ENCODE peak calls at places on chromosomes 11 and 22, in six cellular contexts. S is fibroblast of lung, E is transverse colon, O is heart left ventricle, Z is cardiac fibroblast, N is Panc1. A is an unnamed sample.

GRCh38 chr11:120828847-120829246 is 195.1 kb upstream of the TBCEL start:
- DNase-seq in O (no peak), N (no peak), Z (no peak), E (no peak), S (no peak), A (no peak)

GRCh38 chr22:19992921-19993355 is 23.7 kb downstream of the ARVCF start:
- DNase-seq in Z (no peak), O (no peak), S (no peak), E (no peak), N (no peak), A (no peak)

GRCh38 chr11:123161386-123161785 is 33.7 kb downstream of the CLMP start:
- DNase-seq in N (no peak), Z (no peak), O (no peak), E (no peak), S (no peak), A (no peak)

GRCh38 chr11:59187587-59187986 is 15.7 kb downstream of the DTX4 start:
- DNase-seq in Z (no peak), S (peak; percentile 81), O (peak; percentile 81), N (no peak), E (peak; percentile 71), A (no peak)

GRCh38 chr11:33672273-33672672 is 28.4 kb downstream of the C11orf91 start:
- DNase-seq in O (no peak), Z (no peak), S (no peak), N (no peak), E (no peak), A (no peak)

GRCh38 chr11:120674537-120674936 is 163.0 kb downstream of the GRIK4 start:
- DNase-seq in Z (no peak), O (no peak), S (peak; percentile 6), N (no peak), E (no peak), A (peak; percentile 87)

GRCh38 chr22:48536691-48537591 is 1290.7 kb downstream of the BRD1 start:
- DNase-seq in E (no peak), Z (no peak), N (no peak), S (no peak), O (no peak), A (no peak)

GRCh38 chr11:64123102-64123434 is 42.8 kb downstream of the MACROD1 start:
- DNase-seq in Z (no peak), S (no peak), E (peak; percentile 17), O (peak; percentile 69), N (no peak), A (no peak)

GRCh38 chr11:64321026-64321425 is 3.1 kb downstream of the PRDX5 start:
- DNase-seq in O (no peak), E (no peak), N (no peak), S (no peak), Z (no peak), A (no peak)

GRCh38 chr22:42366815-42367581 is 65.2 kb downstream of the NFAM1 start:
- DNase-seq in Z (no peak), O (no peak), N (no peak), E (peak; percentile 28), S (no peak), A (no peak)

GRCh38 chr11:75365711-75366181 is 14.3 kb upstream of the ARRB1 start:
- DNase-seq in O (no peak), Z (peak; percentile 78), N (no peak), S (peak; percentile 86), E (no peak), A (no peak)

GRCh38 chr11:70566768-70567530 is 168.6 kb downstream of the CTTN start:
- DNase-seq in Z (no peak), S (no peak), E (no peak), N (no peak), O (no peak), A (no peak)

GRCh38 chr11:125165111-125165663 is 636 bp downstream of the PKNOX2 start:
- DNase-seq in O (no peak), Z (peak; percentile 51), S (peak; percentile 26), N (no peak), E (no peak), A (no peak)

GRCh38 chr22:44330727-44331660 is 18.2 kb upstream of the SHISAL1 start:
- DNase-seq in N (no peak), O (no peak), Z (no peak), E (no peak), S (no peak), A (no peak)

GRCh38 chr11:63504054-63504453 is 1.8 kb upstream of the LGALS12 start:
- DNase-seq in Z (no peak), N (no peak), S (no peak), O (no peak), E (no peak), A (no peak)

GRCh38 chr11:86449993-86450629 is 75.4 kb downstream of the CCDC81 start:
- DNase-seq in Z (no peak), E (no peak), S (no peak), N (no peak), O (no peak), A (no peak)

GRCh38 chr22:46947516-46948260 is 185.2 kb downstream of the TBC1D22A start:
- DNase-seq in E (no peak), N (no peak), O (no peak), S (no peak), Z (no peak), A (no peak)

GRCh38 chr11:132501356-132501755 is 1030.9 kb downstream of the OPCML start:
- DNase-seq in N (no peak), S (no peak), O (no peak), Z (no peak), E (no peak), A (no peak)

GRCh38 chr11:104665631-104666030 is 232.6 kb downstream of the CASP12 start:
- DNase-seq in O (no peak), E (no peak), N (no peak), Z (peak; percentile 73), S (peak; percentile 94), A (no peak)

GRCh38 chr22:27732841-27733240 is 68.7 kb downstream of the MN1 start:
- DNase-seq in O (no peak), Z (no peak), S (no peak), E (no peak), N (no peak), A (no peak)

DNA sequence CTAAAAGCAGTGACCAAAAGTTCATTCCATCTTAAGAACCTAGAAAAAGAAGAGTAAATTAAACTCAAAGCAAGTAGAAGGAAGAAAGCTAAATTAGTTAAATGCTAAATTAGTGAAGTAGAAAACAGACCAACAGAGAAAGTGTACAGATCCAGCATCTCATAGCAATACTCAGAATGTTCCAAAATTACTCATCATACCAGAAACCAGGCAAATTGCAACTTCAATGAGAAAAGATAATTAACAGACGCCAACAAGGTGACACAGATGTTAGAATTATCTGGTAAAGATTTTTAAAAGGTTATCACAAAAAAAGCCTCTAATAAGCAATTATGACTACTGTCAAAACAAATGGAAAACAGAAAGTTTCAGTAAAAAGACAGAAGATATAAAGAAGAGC is 96.8 kb downstream of the ALX4 start:
- DNase-seq in O (no peak), E (no peak), Z (no peak), N (no peak), S (no peak), A (no peak)
- TF ChIP-seq CTCF in O (no peak), E (no peak), Z (no peak), N (no peak), S (no peak), A (no peak)

DNA sequence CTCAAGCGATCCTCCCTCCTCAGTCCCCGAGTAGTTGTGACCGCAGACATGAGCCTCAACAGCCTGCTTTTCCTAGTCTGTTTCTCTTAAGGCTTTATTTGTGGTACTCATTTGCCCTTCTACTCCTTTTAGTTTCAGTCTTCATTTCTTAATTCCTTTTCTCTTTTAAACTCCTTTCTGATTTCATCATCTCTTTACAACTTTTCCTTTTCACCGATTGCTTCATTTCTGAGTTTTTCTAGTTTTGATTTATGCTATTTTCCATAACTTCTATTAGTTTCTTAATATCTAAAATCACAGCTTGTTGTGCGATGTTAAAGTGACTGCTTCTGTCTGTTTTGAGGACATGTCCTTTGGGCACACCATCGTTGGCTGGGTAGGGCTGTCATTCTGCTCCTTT is 17.3 kb upstream of the MRGPRF start:
- DNase-seq in N (no peak), O (no peak), E (no peak), S (no peak), Z (no peak), A (no peak)
- H3K4me3 ChIP-seq in N (no peak overlapping the region), O (no peak overlapping the region), E (no peak overlapping the region), S (no peak overlapping the region), Z (no peak overlapping the region), A (no peak overlapping the region)

GRCh38 chr11:4636136-4636535 is 1.1 kb upstream of the OR51D1 start:
- DNase-seq in S (no peak), E (no peak), O (no peak), N (no peak), Z (no peak), A (no peak)

GRCh38 chr11:4637662-4638047 is 378 bp downstream of the OR51D1 start:
- DNase-seq in Z (no peak), S (no peak), E (no peak), N (no peak), O (no peak), A (no peak)

GRCh38 chr11:4639931-4640330 is 2.7 kb downstream of the OR51D1 start:
- DNase-seq in S (no peak), Z (no peak), N (no peak), E (no peak), O (no peak), A (no peak)

GRCh38 chr11:4641501-4641900 is 2.3 kb upstream of the OR51E1 start:
- DNase-seq in S (no peak), O (no peak), Z (no peak), N (no peak), E (no peak), A (no peak)

GRCh38 chr11:4636962-4637661 is at the start of gene OR51D1:
- DNase-seq in O (peak; percentile 70), N (peak; percentile 75), E (peak; percentile 77), S (peak; percentile 59), Z (peak; percentile 75), A (peak; percentile 44)
- TF ChIP-seq CTCF in O (peak; percentile 96), N (peak; percentile 97), E (peak; percentile 90), S (peak; percentile 96), Z (peak; percentile 90), A (peak; percentile 92)

DNA sequence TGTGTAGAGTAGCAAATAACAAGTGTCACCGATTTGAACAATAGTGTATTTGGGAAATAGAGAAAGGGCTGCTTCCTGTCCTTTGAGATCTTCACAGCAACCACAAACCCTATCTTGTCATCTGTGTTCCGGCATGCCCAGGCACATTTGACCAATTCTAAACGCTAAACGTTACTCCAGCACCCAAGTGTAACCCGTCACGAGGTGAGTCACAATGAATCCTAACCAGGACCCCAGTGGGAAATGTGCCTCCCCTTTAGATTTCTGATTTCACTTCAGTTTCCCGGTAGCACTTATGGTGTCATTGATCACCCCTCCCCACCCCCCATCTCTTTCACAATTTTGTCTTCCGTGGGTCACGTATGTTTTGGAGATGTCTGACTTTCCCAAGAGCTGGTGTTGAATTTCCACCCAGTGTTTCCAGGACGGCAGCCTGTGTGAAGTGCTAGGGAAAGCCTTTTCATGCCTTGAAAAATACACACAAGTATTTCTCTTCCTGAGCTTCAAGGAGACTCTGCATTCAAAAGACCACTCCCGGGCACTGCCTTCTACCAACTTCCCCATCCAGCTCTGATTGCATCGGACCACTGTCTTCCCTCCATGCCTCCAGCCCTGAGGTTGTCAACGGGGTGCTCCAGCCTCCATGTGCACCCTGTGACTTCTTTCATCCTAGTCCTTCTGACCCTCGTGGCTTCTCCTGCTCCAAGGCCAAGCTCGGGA is 10.5 kb upstream of the C11orf24 start:
- DNase-seq in S (no peak), N (no peak), E (no peak), O (no peak), Z (no peak), A (no peak)
- H3K4me3 ChIP-seq in S (no peak overlapping the region), N (no peak overlapping the region), E (no peak overlapping the region), O (no peak overlapping the region), Z (no peak overlapping the region), A (no peak overlapping the region)